ENCODE peak calls at places on chromosomes 3 and 15, in eight cellular contexts. One of them, this sample, is unnamed.

GRCh38 chr15:45149060-45149459 is 19.3 kb downstream of the DUOX1 start:
- DNase-seq in gastrocnemius medialis: no peak
- DNase-seq in HFF-Myc: no peak
- DNase-seq in GM12878: no peak
- DNase-seq in lung: no peak
- DNase-seq in BJ: no peak
- DNase-seq in adrenal gland: no peak
- DNase-seq in A549: no peak
- DNase-seq in this sample: no peak

GRCh38 chr15:40929730-40930429 is 740 bp downstream of the DLL4 start:
- DNase-seq in gastrocnemius medialis: no peak
- DNase-seq in GM12878: no peak
- DNase-seq in lung: peak; percentile 59
- DNase-seq in A549: no peak
- DNase-seq in BJ: no peak
- DNase-seq in adrenal gland: no peak
- DNase-seq in HFF-Myc: no peak
- DNase-seq in this sample: no peak

GRCh38 chr3:59879033-59879655 is 829.3 kb upstream of the CFAP20DC start:
- DNase-seq in lung: no peak
- DNase-seq in GM12878: no peak
- DNase-seq in BJ: no peak
- DNase-seq in gastrocnemius medialis: no peak
- DNase-seq in A549: no peak
- DNase-seq in HFF-Myc: no peak
- DNase-seq in adrenal gland: no peak
- DNase-seq in this sample: no peak

GRCh38 chr15:79314811-79315210 is 3.9 kb downstream of the TMED3 start:
- DNase-seq in adrenal gland: no peak
- DNase-seq in A549: no peak
- DNase-seq in lung: peak; percentile 63
- DNase-seq in BJ: no peak
- DNase-seq in GM12878: no peak
- DNase-seq in HFF-Myc: no peak
- DNase-seq in gastrocnemius medialis: no peak
- DNase-seq in this sample: no peak

GRCh38 chr3:23312866-23313265 is 109.7 kb downstream of the UBE2E2 start:
- DNase-seq in lung: no peak
- DNase-seq in BJ: no peak
- DNase-seq in HFF-Myc: no peak
- DNase-seq in A549: no peak
- DNase-seq in GM12878: no peak
- DNase-seq in adrenal gland: no peak
- DNase-seq in gastrocnemius medialis: no peak
- DNase-seq in this sample: no peak

GRCh38 chr3:38987456-38987855 is 64.3 kb downstream of the SCN11A start:
- DNase-seq in A549: no peak
- DNase-seq in gastrocnemius medialis: no peak
- DNase-seq in adrenal gland: no peak
- DNase-seq in HFF-Myc: no peak
- DNase-seq in lung: no peak
- DNase-seq in BJ: no peak
- DNase-seq in GM12878: no peak
- DNase-seq in this sample: no peak

GRCh38 chr3:4520013-4520881 is 27.1 kb downstream of the ITPR1 start:
- DNase-seq in HFF-Myc: no peak
- DNase-seq in A549: no peak
- DNase-seq in lung: no peak
- DNase-seq in BJ: no peak
- DNase-seq in adrenal gland: no peak
- DNase-seq in gastrocnemius medialis: no peak
- DNase-seq in GM12878: no peak
- DNase-seq in this sample: no peak

GRCh38 chr15:60626051-60626450 is 147.1 kb upstream of the ICE2 start:
- DNase-seq in gastrocnemius medialis: no peak
- DNase-seq in GM12878: no peak
- DNase-seq in adrenal gland: no peak
- DNase-seq in A549: no peak
- DNase-seq in BJ: no peak
- DNase-seq in lung: no peak
- DNase-seq in HFF-Myc: no peak
- DNase-seq in this sample: no peak

GRCh38 chr15:64105113-64105704 is 9.4 kb downstream of the SNX1 start:
- DNase-seq in lung: peak; percentile 42
- DNase-seq in gastrocnemius medialis: peak; percentile 64
- DNase-seq in HFF-Myc: no peak
- DNase-seq in GM12878: no peak
- DNase-seq in A549: no peak
- DNase-seq in adrenal gland: peak; percentile 39
- DNase-seq in BJ: no peak
- DNase-seq in this sample: peak; percentile 37

GRCh38 chr15:27512281-27513001 is 541.5 kb downstream of the GABRG3 start:
- DNase-seq in HFF-Myc: no peak
- DNase-seq in A549: no peak
- DNase-seq in BJ: no peak
- DNase-seq in gastrocnemius medialis: no peak
- DNase-seq in lung: no peak
- DNase-seq in GM12878: no peak
- DNase-seq in adrenal gland: no peak
- DNase-seq in this sample: no peak

GRCh38 chr3:11845661-11846060 is 1.0 kb downstream of the TAMM41 start:
- DNase-seq in GM12878: no peak
- DNase-seq in BJ: no peak
- DNase-seq in HFF-Myc: no peak
- DNase-seq in A549: peak; percentile 41
- DNase-seq in adrenal gland: no peak
- DNase-seq in gastrocnemius medialis: no peak
- DNase-seq in lung: no peak
- DNase-seq in this sample: no peak

GRCh38 chr3:11846281-11847034 is at the start of gene TAMM41:
- DNase-seq in gastrocnemius medialis: peak; percentile 87
- DNase-seq in adrenal gland: peak; percentile 86
- DNase-seq in A549: peak; percentile 96
- DNase-seq in HFF-Myc: peak; percentile 80
- DNase-seq in BJ: peak; percentile 59
- DNase-seq in GM12878: peak; percentile 66
- DNase-seq in lung: peak; percentile 93
- DNase-seq in this sample: peak; percentile 56

GRCh38 chr3:11847035-11847394 is 330 bp upstream of the TAMM41 start:
- DNase-seq in BJ: no peak
- DNase-seq in A549: no peak
- DNase-seq in GM12878: no peak
- DNase-seq in adrenal gland: no peak
- DNase-seq in HFF-Myc: no peak
- DNase-seq in lung: no peak
- DNase-seq in gastrocnemius medialis: no peak
- DNase-seq in this sample: no peak

GRCh38 chr3:11847607-11848006 is 922 bp upstream of the TAMM41 start:
- DNase-seq in HFF-Myc: no peak
- DNase-seq in GM12878: no peak
- DNase-seq in lung: no peak
- DNase-seq in gastrocnemius medialis: no peak
- DNase-seq in adrenal gland: no peak
- DNase-seq in BJ: no peak
- DNase-seq in A549: no peak
- DNase-seq in this sample: no peak

DNA sequence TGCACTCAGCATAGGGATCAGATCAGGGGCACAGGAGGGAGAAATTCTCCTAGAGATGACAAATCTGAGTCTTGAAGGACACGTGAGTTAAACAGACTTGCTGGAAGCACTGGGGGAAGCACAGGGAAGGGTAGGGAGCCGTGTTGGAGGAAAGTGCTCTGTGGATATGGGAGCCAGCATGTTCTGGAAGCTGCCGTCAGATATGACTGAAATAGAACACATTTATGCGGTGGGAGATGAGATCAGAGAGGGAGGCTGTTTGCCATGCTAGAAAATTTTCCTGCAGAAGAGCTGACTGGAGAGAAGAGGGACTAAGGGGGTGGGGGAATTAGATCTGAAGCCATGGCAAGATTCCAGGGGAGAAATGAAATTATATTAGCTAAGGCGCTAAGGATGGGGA is 1.8 kb downstream of the TAMM41 start:
- DNase-seq in lung: no peak
- DNase-seq in A549: no peak
- DNase-seq in adrenal gland: no peak
- DNase-seq in HFF-Myc: no peak
- DNase-seq in GM12878: no peak
- DNase-seq in gastrocnemius medialis: no peak
- DNase-seq in BJ: no peak
- DNase-seq in this sample: no peak
- H3K4me3 ChIP-seq in lung: no peak overlapping the region
- H3K4me3 ChIP-seq in A549: no peak overlapping the region
- H3K4me3 ChIP-seq in adrenal gland: no peak overlapping the region
- H3K4me3 ChIP-seq in HFF-Myc: peak overlapping the region; percentile 88
- H3K4me3 ChIP-seq in GM12878: peak overlapping the region; percentile 87
- H3K4me3 ChIP-seq in gastrocnemius medialis: peak overlapping the region; percentile 78
- H3K4me3 ChIP-seq in BJ: no peak overlapping the region
- H3K4me3 ChIP-seq in this sample: no peak overlapping the region

DNA sequence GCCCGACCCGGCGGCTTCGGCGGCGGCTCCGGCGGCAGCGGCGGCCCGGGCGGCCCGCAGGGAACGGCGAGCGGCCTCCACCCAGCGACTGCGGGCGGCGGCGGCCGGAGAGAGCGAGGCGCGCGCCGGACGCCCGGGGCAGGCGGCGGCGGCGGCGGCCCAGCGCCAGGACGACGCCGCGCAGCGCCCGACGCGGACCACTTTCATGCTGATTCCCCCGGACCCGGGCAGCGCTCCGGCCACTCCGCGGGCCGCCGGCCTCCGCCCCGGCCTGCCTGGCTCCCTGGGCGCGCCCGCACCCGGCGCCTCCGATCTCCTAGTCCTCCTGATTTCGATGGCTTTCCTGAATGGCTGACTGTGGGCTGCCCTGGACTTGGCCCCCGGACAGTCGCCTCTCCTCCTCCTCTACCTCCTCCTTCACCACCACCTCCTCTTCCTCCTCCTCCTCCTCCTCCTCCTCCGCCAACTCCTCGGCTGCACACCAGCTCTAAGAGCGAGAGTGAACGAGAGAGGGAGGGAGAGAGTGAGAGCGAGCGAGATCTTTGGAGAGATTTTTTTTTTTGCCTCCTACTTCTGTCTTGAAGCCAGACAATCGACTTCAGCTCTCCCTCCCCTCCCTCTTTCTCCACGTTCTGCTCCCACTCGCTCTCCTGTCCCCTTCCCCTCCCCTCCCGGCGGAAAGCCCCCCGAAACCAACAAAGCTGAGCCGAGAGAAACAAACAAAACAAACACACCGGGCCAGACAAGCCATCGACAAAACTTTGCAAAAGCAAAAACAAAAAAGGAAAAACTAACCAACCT is 841 bp downstream of the NR2F2 start:
- DNase-seq in gastrocnemius medialis: no peak
- DNase-seq in GM12878: no peak
- DNase-seq in HFF-Myc: no peak
- DNase-seq in lung: no peak
- DNase-seq in BJ: no peak
- DNase-seq in A549: no peak
- DNase-seq in adrenal gland: peak; percentile 40
- DNase-seq in this sample: no peak
- TF ChIP-seq CTCF in gastrocnemius medialis: no peak
- TF ChIP-seq CTCF in GM12878: no peak
- TF ChIP-seq CTCF in HFF-Myc: no peak
- TF ChIP-seq CTCF in lung: no peak
- TF ChIP-seq CTCF in BJ: no peak
- TF ChIP-seq CTCF in A549: no peak
- TF ChIP-seq CTCF in adrenal gland: no peak
- TF ChIP-seq CTCF in this sample: no peak

DNA sequence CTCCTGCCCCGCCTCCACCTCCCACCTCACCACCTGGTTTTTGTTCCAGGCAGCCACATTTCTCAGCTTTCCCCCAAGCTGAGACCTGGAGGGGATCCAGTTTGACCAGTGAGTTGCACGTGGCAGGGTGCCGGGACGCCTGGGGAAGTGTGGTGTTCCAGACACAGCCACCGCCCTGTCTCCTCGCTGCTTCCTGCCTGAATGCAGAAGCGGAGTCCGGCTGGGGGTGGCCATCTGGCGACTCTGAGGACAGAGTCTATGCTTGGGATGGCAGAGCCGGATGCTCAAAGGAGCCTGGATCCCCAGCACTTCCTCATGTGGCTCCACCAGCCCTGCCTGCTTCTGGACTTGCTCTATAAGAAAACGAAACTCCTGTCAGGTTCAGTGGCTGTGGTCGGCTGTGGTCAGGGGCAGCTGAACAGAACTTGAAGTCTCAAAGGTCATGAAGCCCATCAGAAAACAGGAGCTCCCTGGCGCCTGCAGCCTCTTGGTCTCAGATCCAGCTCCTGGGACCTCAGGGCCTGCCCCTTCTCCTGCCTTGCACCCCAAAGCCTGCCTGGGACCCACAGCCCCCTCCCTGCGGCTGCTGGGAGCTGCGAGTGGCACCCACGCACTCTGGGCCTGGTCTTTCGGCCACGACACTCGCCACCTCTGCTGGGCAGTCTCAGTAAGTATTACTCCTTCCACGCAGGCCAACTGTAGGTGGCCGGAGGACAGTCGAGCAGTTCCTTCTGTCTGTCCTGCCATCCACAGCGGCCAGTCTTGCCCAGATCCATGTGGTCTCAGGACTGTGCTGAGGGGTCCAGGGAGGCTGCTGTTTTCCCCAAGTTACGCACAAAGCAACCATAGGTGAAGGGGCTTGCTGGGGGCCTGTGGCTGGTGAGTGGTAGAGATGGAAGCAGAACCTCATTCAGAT is 112.8 kb upstream of the MEF2A start:
- DNase-seq in adrenal gland: peak; percentile 74
- DNase-seq in gastrocnemius medialis: peak; percentile 61
- DNase-seq in HFF-Myc: no peak
- DNase-seq in BJ: no peak
- DNase-seq in lung: peak; percentile 80
- DNase-seq in GM12878: peak; percentile 60
- DNase-seq in A549: no peak
- DNase-seq in this sample: no peak
- H3K4me3 ChIP-seq in adrenal gland: peak overlapping the region; percentile 25
- H3K4me3 ChIP-seq in gastrocnemius medialis: peak overlapping the region; percentile 14
- H3K4me3 ChIP-seq in HFF-Myc: no peak overlapping the region
- H3K4me3 ChIP-seq in BJ: no peak overlapping the region
- H3K4me3 ChIP-seq in lung: no peak overlapping the region
- H3K4me3 ChIP-seq in GM12878: peak overlapping the region; percentile 8
- H3K4me3 ChIP-seq in A549: no peak overlapping the region
- H3K4me3 ChIP-seq in this sample: no peak overlapping the region

DNA sequence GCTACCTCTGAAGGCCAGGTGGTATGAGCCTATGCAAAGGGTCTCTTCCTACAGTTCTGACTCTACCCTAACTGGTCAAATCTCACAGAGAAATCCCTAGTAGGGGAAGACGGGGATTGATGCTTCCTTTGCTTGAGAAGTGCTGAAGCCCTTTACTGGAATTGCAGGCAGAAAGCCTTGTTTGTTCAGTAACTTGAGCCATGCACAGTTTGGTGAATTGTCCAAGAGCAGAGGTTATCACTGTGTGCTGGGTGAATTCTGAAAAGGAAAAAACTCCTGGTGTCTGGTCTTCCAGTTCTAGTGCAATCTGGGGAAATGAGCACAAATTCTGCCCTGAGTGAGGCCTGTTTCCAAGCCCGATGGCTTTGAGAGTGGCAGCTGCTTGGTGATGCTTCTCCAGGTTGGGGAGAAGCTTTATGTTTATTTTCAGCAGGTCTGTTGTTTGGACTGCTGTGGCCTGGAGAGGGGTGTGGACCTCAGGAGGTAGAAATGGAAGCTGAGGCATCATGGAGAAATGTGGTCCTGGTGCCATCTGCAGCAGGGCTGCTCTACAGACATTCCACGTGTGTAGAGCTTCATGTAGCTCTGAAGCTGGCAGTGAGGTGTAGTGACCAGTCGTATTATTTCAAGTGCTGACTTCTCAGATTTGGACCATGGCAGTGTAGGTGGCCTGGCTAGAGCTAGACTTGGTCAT is 60.9 kb downstream of the ARNT2 start:
- DNase-seq in BJ: no peak
- DNase-seq in A549: no peak
- DNase-seq in gastrocnemius medialis: no peak
- DNase-seq in adrenal gland: no peak
- DNase-seq in GM12878: no peak
- DNase-seq in HFF-Myc: no peak
- DNase-seq in lung: no peak
- DNase-seq in this sample: no peak
- TF ChIP-seq CTCF in BJ: no peak
- TF ChIP-seq CTCF in A549: no peak
- TF ChIP-seq CTCF in gastrocnemius medialis: no peak
- TF ChIP-seq CTCF in adrenal gland: no peak
- TF ChIP-seq CTCF in GM12878: no peak
- TF ChIP-seq CTCF in HFF-Myc: no peak
- TF ChIP-seq CTCF in lung: no peak
- TF ChIP-seq CTCF in this sample: no peak